ENCODE peak calls at places on chromosomes 12 and 14, in four cellular contexts. One of them, this sample, is unnamed.

GRCh38 chr14:24037658-24038037 is 14.2 kb upstream of the CARMIL3 start:
- DNase-seq in WTC11: no peak
- DNase-seq in HepG2: no peak
- DNase-seq in K562: no peak
- DNase-seq in this sample: no peak

GRCh38 chr14:103528158-103528511 is 861 bp upstream of the TRMT61A start:
- DNase-seq in HepG2: no peak
- DNase-seq in K562: no peak
- DNase-seq in WTC11: no peak
- DNase-seq in this sample: no peak

GRCh38 chr12:19979584-19979983 is 388.8 kb upstream of the PDE3A start:
- DNase-seq in K562: no peak
- DNase-seq in HepG2: no peak
- DNase-seq in WTC11: no peak
- DNase-seq in this sample: no peak

GRCh38 chr12:113130457-113131135 is 5.0 kb downstream of the RASAL1 start:
- DNase-seq in WTC11: peak; percentile 75
- DNase-seq in HepG2: peak; percentile 29
- DNase-seq in K562: peak; percentile 27
- DNase-seq in this sample: peak; percentile 48

GRCh38 chr12:80413462-80413861 is 30.6 kb upstream of the PTPRQ start:
- DNase-seq in HepG2: no peak
- DNase-seq in WTC11: no peak
- DNase-seq in K562: no peak
- DNase-seq in this sample: peak; percentile 29

GRCh38 chr12:26831959-26832816 is 806 bp downstream of the ITPR2 start:
- DNase-seq in K562: peak; percentile 79
- DNase-seq in HepG2: peak; percentile 63
- DNase-seq in WTC11: peak; percentile 46
- DNase-seq in this sample: peak; percentile 68

GRCh38 chr14:30267141-30267540 is 291.8 kb upstream of the G2E3 start:
- DNase-seq in HepG2: no peak
- DNase-seq in WTC11: no peak
- DNase-seq in K562: no peak
- DNase-seq in this sample: no peak

GRCh38 chr14:102819790-102820330 is 42.6 kb downstream of the TRAF3 start:
- DNase-seq in K562: no peak
- DNase-seq in HepG2: no peak
- DNase-seq in WTC11: no peak
- DNase-seq in this sample: no peak

GRCh38 chr12:9868271-9868815 is 811 bp downstream of the CLEC2B start:
- DNase-seq in WTC11: no peak
- DNase-seq in K562: peak; percentile 18
- DNase-seq in HepG2: no peak
- DNase-seq in this sample: no peak

GRCh38 chr12:68800294-68800693 is 7.7 kb upstream of the MDM2 start:
- DNase-seq in K562: no peak
- DNase-seq in WTC11: no peak
- DNase-seq in HepG2: no peak
- DNase-seq in this sample: no peak

GRCh38 chr12:113043240-113043639 is 13.3 kb upstream of the DTX1 start:
- DNase-seq in K562: no peak
- DNase-seq in WTC11: no peak
- DNase-seq in HepG2: no peak
- DNase-seq in this sample: no peak

GRCh38 chr14:68124885-68125731 is 305.5 kb downstream of the RAD51B start:
- DNase-seq in K562: no peak
- DNase-seq in HepG2: peak; percentile 20
- DNase-seq in WTC11: no peak
- DNase-seq in this sample: peak; percentile 51

GRCh38 chr12:1162083-1162760 is 171.2 kb downstream of the ERC1 start:
- DNase-seq in WTC11: no peak
- DNase-seq in HepG2: no peak
- DNase-seq in K562: no peak
- DNase-seq in this sample: no peak

GRCh38 chr12:615620-616019 is 47.6 kb downstream of the NINJ2 start:
- DNase-seq in K562: no peak
- DNase-seq in HepG2: no peak
- DNase-seq in WTC11: no peak
- DNase-seq in this sample: no peak

GRCh38 chr12:74120644-74121043 is 417.0 kb upstream of the ATXN7L3B start:
- DNase-seq in HepG2: no peak
- DNase-seq in K562: no peak
- DNase-seq in WTC11: no peak
- DNase-seq in this sample: no peak

GRCh38 chr12:49088190-49088931 is 6.2 kb downstream of the DHH start:
- DNase-seq in K562: peak; percentile 97
- DNase-seq in WTC11: peak; percentile 75
- DNase-seq in HepG2: peak; percentile 73
- DNase-seq in this sample: peak; percentile 89

GRCh38 chr12:132083731-132084641 is 60.1 kb downstream of the DDX51 start:
- DNase-seq in WTC11: peak; percentile 96
- DNase-seq in HepG2: peak; percentile 91
- DNase-seq in K562: peak; percentile 98
- DNase-seq in this sample: peak; percentile 97

GRCh38 chr12:116784238-116784612 is 46.1 kb downstream of the RNFT2 start:
- DNase-seq in HepG2: no peak
- DNase-seq in K562: peak; percentile 54
- DNase-seq in WTC11: no peak
- DNase-seq in this sample: peak; percentile 59

GRCh38 chr12:46266869-46267617 is 1.8 kb downstream of the SLC38A1 start:
- DNase-seq in HepG2: peak; percentile 56
- DNase-seq in K562: peak; percentile 66
- DNase-seq in WTC11: peak; percentile 63
- DNase-seq in this sample: peak; percentile 64

GRCh38 chr12:11731455-11731854 is 82.0 kb downstream of the ETV6 start:
- DNase-seq in K562: no peak
- DNase-seq in WTC11: no peak
- DNase-seq in HepG2: no peak
- DNase-seq in this sample: peak; percentile 21

GRCh38 chr14:61461808-61462275 is 140.5 kb downstream of the PRKCH start:
- DNase-seq in K562: peak; percentile 60
- DNase-seq in WTC11: no peak
- DNase-seq in HepG2: peak; percentile 68
- DNase-seq in this sample: peak; percentile 72

GRCh38 chr12:106030210-106031175 is 108.3 kb downstream of the NUAK1 start:
- DNase-seq in K562: no peak
- DNase-seq in HepG2: no peak
- DNase-seq in WTC11: no peak
- DNase-seq in this sample: peak; percentile 83

GRCh38 chr14:71403673-71404072 is 496.4 kb downstream of the PCNX1 start:
- DNase-seq in K562: peak; percentile 19
- DNase-seq in HepG2: peak; percentile 39
- DNase-seq in WTC11: no peak
- DNase-seq in this sample: peak; percentile 20

GRCh38 chr14:42140831-42141279 is 534.2 kb downstream of the LRFN5 start:
- DNase-seq in WTC11: no peak
- DNase-seq in K562: no peak
- DNase-seq in HepG2: no peak
- DNase-seq in this sample: peak; percentile 64

GRCh38 chr12:63826002-63826585 is 18.4 kb upstream of the SRGAP1 start:
- DNase-seq in HepG2: peak; percentile 56
- DNase-seq in K562: peak; percentile 29
- DNase-seq in WTC11: no peak
- DNase-seq in this sample: peak; percentile 81
- TF ChIP-seq NR3C1 in HepG2: no peak
- TF ChIP-seq NR3C1 in K562: no peak
- TF ChIP-seq NR3C1 in WTC11: no peak
- TF ChIP-seq NR3C1 in this sample: no peak

DNA sequence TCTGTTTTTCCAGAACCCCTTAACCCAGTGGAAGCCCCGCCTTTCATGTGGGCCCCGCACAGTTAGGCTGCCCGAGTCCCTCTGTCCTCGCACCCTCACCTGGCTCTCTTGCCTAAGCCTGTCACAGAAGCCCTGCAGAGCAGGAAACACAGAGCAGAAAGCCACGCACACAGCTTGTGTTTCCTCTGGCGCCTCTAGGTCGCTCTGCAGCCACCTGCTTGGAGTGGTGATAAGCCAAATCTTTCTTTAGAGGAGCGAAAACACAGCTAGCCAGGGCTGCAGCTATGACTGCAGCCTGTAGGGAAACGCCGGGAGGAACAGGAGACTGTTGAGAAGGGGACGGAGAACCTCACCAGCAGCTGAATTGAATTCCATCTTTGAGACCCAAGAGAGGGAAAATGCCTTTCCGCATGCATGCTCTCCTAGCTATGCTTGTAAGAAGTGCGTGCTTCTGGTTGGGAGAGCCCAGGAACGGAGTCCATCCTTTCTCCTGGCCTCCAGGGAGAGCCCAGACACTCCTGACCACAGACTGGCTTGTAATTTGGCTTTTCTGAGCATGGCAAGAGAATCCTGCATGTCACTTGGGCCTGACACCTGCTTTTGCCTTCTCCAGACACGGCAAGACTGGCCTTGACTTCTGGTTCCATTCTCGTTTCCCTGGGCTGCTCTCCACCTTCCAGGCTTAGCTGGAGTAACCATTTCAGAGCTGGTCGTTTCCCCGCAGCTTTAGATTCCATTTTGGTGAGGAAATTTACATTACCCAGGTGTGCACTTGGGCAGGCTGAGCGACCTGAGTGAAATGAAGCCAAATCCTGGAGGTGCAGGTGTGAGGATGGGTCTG is 301.6 kb downstream of the CACNA1C start:
- DNase-seq in WTC11: no peak
- DNase-seq in K562: no peak
- DNase-seq in HepG2: no peak
- DNase-seq in this sample: no peak
- TF ChIP-seq NR3C1 in WTC11: no peak
- TF ChIP-seq NR3C1 in K562: no peak
- TF ChIP-seq NR3C1 in HepG2: no peak
- TF ChIP-seq NR3C1 in this sample: no peak

DNA sequence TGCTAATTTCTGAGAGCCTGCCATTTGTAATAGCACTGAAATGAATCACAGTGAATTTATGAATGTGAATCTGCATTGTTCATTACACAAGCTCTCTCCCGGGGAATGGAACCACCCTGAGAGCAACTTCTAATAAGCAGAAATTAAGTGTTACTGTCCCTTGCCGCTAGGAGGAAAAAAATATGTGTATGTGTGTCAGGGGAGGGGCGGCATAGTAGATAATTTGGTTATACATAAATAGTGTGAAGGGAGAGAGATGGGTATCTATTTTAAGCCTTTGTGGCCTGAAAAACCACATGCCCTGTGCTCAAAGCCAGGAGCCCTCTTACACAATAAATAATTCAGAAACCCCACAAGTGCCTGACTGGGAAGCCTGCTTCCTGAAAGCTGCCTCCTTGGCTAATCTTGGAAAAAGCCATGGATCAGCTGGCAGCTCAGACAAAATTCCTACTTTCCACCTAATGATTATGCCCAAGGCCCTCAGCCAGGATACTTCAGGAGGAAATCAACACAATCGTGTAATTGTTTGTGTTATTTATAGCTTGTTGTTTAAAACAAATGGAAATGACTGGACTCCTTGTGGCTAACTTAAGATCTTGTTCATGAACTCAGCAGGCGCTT is 366.2 kb upstream of the KITLG start:
- DNase-seq in K562: no peak
- DNase-seq in WTC11: no peak
- DNase-seq in HepG2: no peak
- DNase-seq in this sample: no peak
- TF ChIP-seq NR3C1 in K562: no peak
- TF ChIP-seq NR3C1 in WTC11: no peak
- TF ChIP-seq NR3C1 in HepG2: no peak
- TF ChIP-seq NR3C1 in this sample: no peak

GRCh38 chr14:94309721-94310120 is 13.4 kb downstream of the SERPINA6 start:
- DNase-seq in HepG2: no peak
- DNase-seq in K562: no peak
- DNase-seq in WTC11: no peak
- DNase-seq in this sample: no peak

GRCh38 chr14:94310248-94310647 is 12.9 kb downstream of the SERPINA6 start:
- DNase-seq in K562: no peak
- DNase-seq in WTC11: no peak
- DNase-seq in HepG2: no peak
- DNase-seq in this sample: no peak

GRCh38 chr14:94306047-94306978 is 13.2 kb upstream of the SERPINA10 start:
- DNase-seq in WTC11: no peak
- DNase-seq in K562: no peak
- DNase-seq in HepG2: no peak
- DNase-seq in this sample: no peak

GRCh38 chr14:94305620-94306019 is 12.6 kb upstream of the SERPINA10 start:
- DNase-seq in HepG2: no peak
- DNase-seq in WTC11: no peak
- DNase-seq in K562: no peak
- DNase-seq in this sample: no peak

DNA sequence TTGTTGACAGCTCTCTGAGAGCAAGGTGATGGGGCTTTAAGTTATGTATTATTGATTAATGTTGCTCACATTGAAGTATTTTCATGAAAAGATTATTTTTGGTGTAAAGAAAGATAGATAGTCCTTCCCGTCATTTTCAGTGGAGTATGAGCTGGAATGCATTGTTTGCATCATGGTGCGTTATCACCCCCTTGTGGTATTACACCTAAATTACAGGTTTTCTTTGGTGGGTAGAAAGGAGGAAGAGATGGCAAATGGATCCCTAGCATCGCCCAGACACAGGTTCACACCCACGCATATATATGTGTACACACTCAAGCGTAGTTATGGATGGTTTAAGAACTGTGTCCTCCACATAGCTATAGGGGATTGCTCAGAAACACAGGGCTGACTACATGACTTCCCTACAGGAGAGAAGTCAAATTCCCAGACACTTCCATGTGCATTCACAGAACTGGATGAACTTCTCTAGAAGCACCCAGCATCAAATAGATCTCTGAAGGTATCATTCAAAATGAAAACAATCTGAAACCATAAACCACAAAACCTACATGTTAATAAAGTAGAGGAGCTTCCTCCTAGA is 14.4 kb upstream of the SERPINA10 start:
- DNase-seq in WTC11: no peak
- DNase-seq in K562: peak; percentile 9
- DNase-seq in HepG2: peak; percentile 50
- DNase-seq in this sample: peak; percentile 51
- TF ChIP-seq NR3C1 in WTC11: no peak
- TF ChIP-seq NR3C1 in K562: no peak
- TF ChIP-seq NR3C1 in HepG2: no peak
- TF ChIP-seq NR3C1 in this sample: no peak